ENCODE peak calls at places on chromosomes 7 and 10, in seven cellular contexts. B is M059J; G is effector memory CD4-positive, alpha-beta T cell; L is endothelial cell; Y is effector memory CD8-positive, alpha-beta T cell; J is T-cell; K is iris pigment epithelial cell. F is an unnamed sample.

GRCh38 chr10:120451968-120452367 is 5.1 kb upstream of the PLPP4 start:
- DNase-seq in Y (no peak), L (no peak), K (no peak), J (no peak), B (no peak), G (no peak), F (no peak)

GRCh38 chr7:47371317-47371716 is 210.6 kb downstream of the TNS3 start:
- DNase-seq in B (no peak), L (no peak), K (no peak), Y (no peak), G (no peak), J (no peak), F (no peak)

GRCh38 chr7:28070311-28071055 is 110.1 kb downstream of the JAZF1 start:
- DNase-seq in Y (no peak), L (no peak), B (peak; percentile 22), J (no peak), K (no peak), G (no peak), F (no peak)

GRCh38 chr10:116170815-116171250 is 102.2 kb downstream of the GFRA1 start:
- DNase-seq in B (peak; percentile 46), G (no peak), J (no peak), K (peak; percentile 72), Y (no peak), L (no peak), F (no peak)

GRCh38 chr7:12002428-12002827 is 170.4 kb upstream of the THSD7A start:
- DNase-seq in J (no peak), Y (no peak), K (no peak), G (no peak), L (no peak), B (no peak), F (no peak)

GRCh38 chr7:34181271-34181958 is 276.1 kb downstream of the BMPER start:
- DNase-seq in G (no peak), Y (no peak), K (no peak), B (no peak), L (no peak), J (no peak), F (no peak)

GRCh38 chr10:34768261-34768971 is 46.7 kb downstream of the PARD3 start:
- DNase-seq in G (no peak), K (peak; percentile 36), L (no peak), J (no peak), B (peak; percentile 42), Y (no peak), F (peak; percentile 82)

GRCh38 chr10:123607386-123607785 is 58.8 kb upstream of the GPR26 start:
- DNase-seq in K (no peak), L (no peak), Y (no peak), J (no peak), B (no peak), G (no peak), F (no peak)

GRCh38 chr7:142614116-142614515 is 135.2 kb upstream of the PRSS1 start:
- DNase-seq in L (no peak), Y (no peak), B (peak; percentile 54), J (no peak), G (no peak), K (peak; percentile 36), F (no peak)

GRCh38 chr10:5165738-5166137 is 19.2 kb downstream of the AKR1C8 start:
- DNase-seq in L (no peak), B (peak; percentile 1), Y (no peak), J (no peak), K (peak; percentile 10), G (no peak), F (no peak)

GRCh38 chr10:56298941-56299340 is 62.1 kb downstream of the ZWINT start:
- DNase-seq in Y (no peak), L (no peak), G (no peak), K (no peak), J (no peak), B (no peak), F (no peak)

GRCh38 chr7:6508539-6508938 is 42.7 kb downstream of the GRID2IP start:
- DNase-seq in Y (no peak), B (no peak), L (no peak), K (no peak), J (no peak), G (no peak), F (no peak)

GRCh38 chr7:74575083-74575803 is 82.3 kb upstream of the GTF2I start:
- DNase-seq in J (no peak), K (peak; percentile 83), L (no peak), Y (no peak), G (no peak), B (peak; percentile 94), F (no peak)

GRCh38 chr10:59817806-59818205 is 64.6 kb upstream of the MRLN start:
- DNase-seq in Y (no peak), K (peak; percentile 9), L (no peak), B (peak; percentile 79), J (no peak), G (no peak), F (no peak)

GRCh38 chr10:3239066-3239919 is 66.7 kb upstream of the PITRM1 start:
- DNase-seq in K (peak; percentile 56), J (peak; percentile 66), B (peak; percentile 44), L (peak; percentile 84), Y (peak; percentile 69), G (peak; percentile 42), F (peak; percentile 91)

GRCh38 chr7:128076831-128077271 is 45.6 kb upstream of the LRRC4 start:
- DNase-seq in Y (no peak), L (no peak), B (no peak), G (no peak), K (peak; percentile 25), J (no peak), F (no peak)

GRCh38 chr10:1393481-1393880 is 337.3 kb downstream of the WDR37 start:
- DNase-seq in B (no peak), G (no peak), J (no peak), Y (no peak), K (no peak), L (no peak), F (peak; percentile 54)

GRCh38 chr7:14748461-14748860 is 154.1 kb downstream of the DGKB start:
- DNase-seq in L (no peak), B (peak; percentile 82), J (no peak), K (peak; percentile 81), Y (no peak), G (no peak), F (no peak)

GRCh38 chr10:127117125-127117524 is 79.3 kb downstream of the INSYN2A start:
- DNase-seq in G (no peak), B (peak; percentile 28), K (peak; percentile 66), L (peak; percentile 80), Y (no peak), J (peak; percentile 1), F (no peak)

GRCh38 chr10:93951905-93952304 is 41.8 kb upstream of the PLCE1 start:
- DNase-seq in L (no peak), J (no peak), Y (no peak), G (no peak), B (no peak), K (no peak), F (no peak)

GRCh38 chr10:77479586-77479985 is 158.0 kb downstream of the KCNMA1 start:
- DNase-seq in J (no peak), G (no peak), L (no peak), K (no peak), Y (no peak), B (peak; percentile 32), F (no peak)

GRCh38 chr10:18231480-18231879 is 91.3 kb downstream of the CACNB2 start:
- DNase-seq in Y (no peak), G (no peak), B (no peak), K (no peak), L (no peak), J (no peak), F (no peak)